ENCODE peak calls at places on chromosomes 4 and X, in four cellular contexts. V, Z, A and R are unnamed samples.

GRCh38 chr4:7333024-7333780 is 101.5 kb downstream of the PSAPL1 start:
- DNase-seq in V (no peak), Z (no peak), A (no peak), R (no peak)

GRCh38 chr4:113316879-113317278 is 267.4 kb downstream of the ANK2 start:
- DNase-seq in V (no peak), Z (no peak), A (no peak), R (no peak)

GRCh38 chrX:31353095-31353494 is 281.3 kb upstream of the FTHL17 start:
- DNase-seq in V (no peak), Z (peak), A (no peak), R (peak)

GRCh38 chr4:74374561-74375327 is 9.8 kb downstream of the EREG start:
- DNase-seq in V (no peak), Z (peak), A (no peak), R (peak)

GRCh38 chr4:103150677-103151076 is 47.5 kb downstream of the CENPE start:
- DNase-seq in V (no peak), Z (peak), A (no peak), R (no peak)

GRCh38 chr4:14496969-14497368 is 505.3 kb upstream of the CPEB2 start:
- DNase-seq in V (no peak), Z (no peak), A (no peak), R (no peak)

GRCh38 chrX:129771266-129771995 is 8.3 kb upstream of the SASH3 start:
- DNase-seq in V (no peak), Z (no peak), A (no peak), R (no peak)

GRCh38 chrX:10106801-10107200 is 50.0 kb upstream of the CLCN4 start:
- DNase-seq in V (no peak), Z (no peak), A (peak), R (no peak)

GRCh38 chr4:7978489-7978888 is 38.8 kb upstream of the AFAP1 start:
- DNase-seq in V (no peak), Z (no peak), A (no peak), R (no peak)

GRCh38 chrX:107123750-107124149 is 5.1 kb upstream of the RBM41 start:
- DNase-seq in V (no peak), Z (no peak), A (no peak), R (no peak)

GRCh38 chr4:140038031-140038533 is 115.9 kb downstream of the MAML3 start:
- DNase-seq in V (no peak), Z (peak), A (no peak), R (peak)

GRCh38 chrX:26470946-26471345 is 255.0 kb downstream of the MAGEB5 start:
- DNase-seq in V (peak), Z (no peak), A (no peak), R (no peak)

GRCh38 chr4:3310301-3311094 is 17.7 kb downstream of the RGS12 start:
- DNase-seq in V (no peak), Z (no peak), A (no peak), R (no peak)

GRCh38 chr4:114386637-114387233 is 211.9 kb upstream of the UGT8 start:
- DNase-seq in V (peak), Z (peak), A (no peak), R (peak)

GRCh38 chr4:48290146-48290772 is 20.6 kb upstream of the TEC start:
- DNase-seq in V (no peak), Z (peak), A (no peak), R (peak)

GRCh38 chr4:112895785-112896184 is 153.7 kb upstream of the ANK2 start:
- DNase-seq in V (no peak), Z (no peak), A (no peak), R (peak)

GRCh38 chr4:184649971-184650855 is 675 bp downstream of the PRIMPOL start:
- DNase-seq in V (no peak), Z (no peak), A (no peak), R (no peak)

GRCh38 chr4:166422475-166422874 is 549.4 kb downstream of the TLL1 start:
- DNase-seq in V (no peak), Z (peak), A (no peak), R (peak)

GRCh38 chr4:8553958-8554357 is 26.2 kb upstream of the GPR78 start:
- DNase-seq in V (no peak), Z (no peak), A (no peak), R (no peak)

GRCh38 chr4:4752576-4753401 is 106.7 kb upstream of the MSX1 start:
- DNase-seq in V (no peak), Z (no peak), A (no peak), R (no peak)

GRCh38 chr4:5843573-5844239 is 49.2 kb downstream of the CRMP1 start:
- DNase-seq in V (no peak), Z (no peak), A (no peak), R (no peak)

GRCh38 chrX:118698516-118699247 is 28.7 kb upstream of the IL13RA1 start:
- DNase-seq in V (no peak), Z (peak), A (no peak), R (no peak)

GRCh38 chrX:102712967-102713677 is 874 bp downstream of the GPRASP2 start:
- DNase-seq in V (peak), Z (peak), A (no peak), R (peak)

GRCh38 chr4:182918791-182919302 is 1.7 kb upstream of the DCTD start:
- DNase-seq in V (no peak), Z (no peak), A (no peak), R (no peak)

GRCh38 chr4:185682236-185682635 is 129.8 kb downstream of the SORBS2 start:
- DNase-seq in V (no peak), Z (peak), A (no peak), R (peak)

GRCh38 chr4:152935661-152936445 is at the start of gene FHDC1:
- DNase-seq in V (no peak), Z (no peak), A (no peak), R (peak)